ENCODE peak calls at places on chromosomes 6 and 20, in six cellular contexts. A is breast epithelium, S is hepatocyte, F is upper lobe of right lung, D is thoracic aorta, O is small intestine. N is an unnamed sample.

GRCh38 chr20:45347936-45348809 is at the start of gene SDC4:
- DNase-seq in A (peak; percentile 82), S (peak; percentile 87), F (peak; percentile 89), D (no peak), O (peak; percentile 69), N (no peak)

GRCh38 chr20:52536841-52537400 is 345.3 kb upstream of the ZFP64 start:
- DNase-seq in A (no peak), S (no peak), F (no peak), D (no peak), O (no peak), N (no peak)

GRCh38 chr6:5525209-5525608 is 263.9 kb downstream of the FARS2 start:
- DNase-seq in A (no peak), S (peak; percentile 19), F (no peak), D (no peak), O (no peak), N (no peak)

GRCh38 chr6:35088281-35089215 is 52.6 kb downstream of the TCP11 start:
- DNase-seq in A (no peak), S (peak; percentile 3), F (peak; percentile 63), D (no peak), O (no peak), N (peak; percentile 61)

GRCh38 chr20:35010405-35011192 is 54.9 kb downstream of the MYH7B start:
- DNase-seq in A (no peak), S (no peak), F (peak; percentile 52), D (no peak), O (no peak), N (no peak)

GRCh38 chr20:37921341-37921929 is 18.5 kb downstream of the VSTM2L start:
- DNase-seq in A (no peak), S (no peak), F (no peak), D (no peak), O (no peak), N (no peak)

GRCh38 chr6:24930386-24930785 is 5.4 kb downstream of the RIPOR2 start:
- DNase-seq in A (no peak), S (no peak), F (no peak), D (no peak), O (no peak), N (no peak)

GRCh38 chr6:22042713-22043112 is 254.1 kb downstream of the PRL start:
- DNase-seq in A (no peak), S (no peak), F (no peak), D (no peak), O (no peak), N (no peak)

GRCh38 chr6:35096129-35096852 is 44.8 kb downstream of the TCP11 start:
- DNase-seq in A (no peak), S (peak; percentile 20), F (no peak), D (no peak), O (no peak), N (no peak)

GRCh38 chr6:108609276-108609769 is 48.6 kb downstream of the FOXO3 start:
- DNase-seq in A (no peak), S (no peak), F (no peak), D (no peak), O (no peak), N (no peak)

GRCh38 chr6:149964243-149965190 is 774 bp downstream of the ULBP1 start:
- DNase-seq in A (no peak), S (no peak), F (no peak), D (no peak), O (no peak), N (no peak)

GRCh38 chr20:39271205-39271604 is 309.1 kb downstream of the DHX35 start:
- DNase-seq in A (no peak), S (peak; percentile 47), F (peak; percentile 56), D (no peak), O (no peak), N (no peak)

GRCh38 chr20:60108397-60108796 is 150.2 kb downstream of the CDH26 start:
- DNase-seq in A (no peak), S (no peak), F (no peak), D (no peak), O (no peak), N (no peak)

GRCh38 chr6:167704396-167704801 is 122.3 kb upstream of the AFDN start:
- DNase-seq in A (no peak), S (no peak), F (peak; percentile 59), D (no peak), O (no peak), N (no peak)

GRCh38 chr20:57851025-57851682 is 141.3 kb upstream of the PMEPA1 start:
- DNase-seq in A (peak; percentile 10), S (no peak), F (no peak), D (no peak), O (no peak), N (no peak)

GRCh38 chr6:155452576-155452975 is 3.1 kb downstream of the NOX3 start:
- DNase-seq in A (no peak), S (no peak), F (no peak), D (no peak), O (no peak), N (no peak)

GRCh38 chr20:63087872-63088680 is 81.3 kb upstream of the BHLHE23 start:
- DNase-seq in A (peak; percentile 46), S (no peak), F (peak; percentile 40), D (no peak), O (no peak), N (peak; percentile 48)

GRCh38 chr20:52035977-52036376 is 155.6 kb downstream of the ZFP64 start:
- DNase-seq in A (peak; percentile 71), S (no peak), F (no peak), D (no peak), O (no peak), N (no peak)

GRCh38 chr6:163405412-163406309 is 8.9 kb upstream of the QKI start:
- DNase-seq in A (no peak), S (peak; percentile 30), F (peak; percentile 89), D (no peak), O (no peak), N (peak; percentile 44)

GRCh38 chr20:47368301-47368700 is 11.8 kb upstream of the ZMYND8 start:
- DNase-seq in A (no peak), S (no peak), F (no peak), D (no peak), O (no peak), N (no peak)

GRCh38 chr6:156379392-156379910 is 397.7 kb upstream of the ARID1B start:
- DNase-seq in A (no peak), S (no peak), F (no peak), D (no peak), O (no peak), N (no peak)

GRCh38 chr6:70657706-70658105 is 10.0 kb upstream of the SMAP1 start:
- DNase-seq in A (no peak), S (no peak), F (no peak), D (no peak), O (no peak), N (no peak)

DNA sequence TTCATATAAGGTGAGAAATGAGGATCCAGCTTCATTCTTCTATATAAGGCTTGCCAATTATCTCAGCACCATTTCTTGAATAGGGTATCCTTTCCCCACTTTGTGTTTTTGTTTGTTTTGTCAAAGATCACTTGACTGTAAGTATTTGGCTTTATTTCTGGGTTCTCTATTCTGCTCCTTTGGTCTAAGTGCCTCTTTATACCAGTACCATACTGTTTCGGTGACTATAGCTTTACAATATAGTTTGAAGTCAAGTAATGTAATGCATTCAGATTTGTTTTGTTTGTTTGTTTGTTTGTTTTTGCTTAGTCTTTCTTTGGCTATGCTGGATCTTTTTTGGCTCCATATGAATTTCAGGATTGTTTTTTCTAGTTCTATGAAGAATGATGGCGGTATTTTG is 64.6 kb downstream of the ERMARD start:
- DNase-seq in A (no peak), S (no peak), F (no peak), D (no peak), O (no peak), N (no peak)
- H3K27ac ChIP-seq in A (no peak overlapping the region), S (no peak overlapping the region), F (no peak overlapping the region), D (no peak overlapping the region), O (no peak overlapping the region), N (no peak overlapping the region)

GRCh38 chr6:43541774-43542471 is 25.0 kb downstream of the POLR1C start:
- DNase-seq in A (no peak), S (no peak), F (no peak), D (no peak), O (no peak), N (no peak)
- H3K27ac ChIP-seq in A (no peak overlapping the region), S (no peak overlapping the region), F (no peak overlapping the region), D (no peak overlapping the region), O (no peak overlapping the region), N (no peak overlapping the region)

GRCh38 chr6:140854363-140854762 is 1278.4 kb upstream of the GJE1 start:
- DNase-seq in A (no peak), S (no peak), F (no peak), D (no peak), O (no peak), N (no peak)

GRCh38 chr6:140850438-140850837 is 1282.3 kb upstream of the GJE1 start:
- DNase-seq in A (no peak), S (no peak), F (no peak), D (no peak), O (no peak), N (no peak)

GRCh38 chr6:140845666-140846065 is 1287.1 kb upstream of the GJE1 start:
- DNase-seq in A (no peak), S (no peak), F (no peak), D (no peak), O (no peak), N (no peak)

GRCh38 chr6:140846518-140847277 is 1286.0 kb upstream of the GJE1 start:
- DNase-seq in A (no peak), S (no peak), F (no peak), D (no peak), O (no peak), N (no peak)

GRCh38 chr6:140849441-140849840 is 1283.3 kb upstream of the GJE1 start:
- DNase-seq in A (no peak), S (no peak), F (no peak), D (no peak), O (no peak), N (no peak)
- H3K27ac ChIP-seq in A (no peak overlapping the region), S (no peak overlapping the region), F (no peak overlapping the region), D (no peak overlapping the region), O (no peak overlapping the region), N (no peak overlapping the region)

GRCh38 chr6:10411915-10412164 is 3.0 kb downstream of the TFAP2A start:
- DNase-seq in A (no peak), S (no peak), F (no peak), D (no peak), O (no peak), N (no peak)

GRCh38 chr6:10409160-10409765 is 5.6 kb downstream of the TFAP2A start:
- DNase-seq in A (no peak), S (no peak), F (no peak), D (no peak), O (no peak), N (no peak)

GRCh38 chr6:10411131-10411914 is 3.6 kb downstream of the TFAP2A start:
- DNase-seq in A (no peak), S (no peak), F (no peak), D (no peak), O (no peak), N (no peak)

GRCh38 chr6:10409766-10410209 is 5.1 kb downstream of the TFAP2A start:
- DNase-seq in A (no peak), S (no peak), F (no peak), D (no peak), O (no peak), N (no peak)

DNA sequence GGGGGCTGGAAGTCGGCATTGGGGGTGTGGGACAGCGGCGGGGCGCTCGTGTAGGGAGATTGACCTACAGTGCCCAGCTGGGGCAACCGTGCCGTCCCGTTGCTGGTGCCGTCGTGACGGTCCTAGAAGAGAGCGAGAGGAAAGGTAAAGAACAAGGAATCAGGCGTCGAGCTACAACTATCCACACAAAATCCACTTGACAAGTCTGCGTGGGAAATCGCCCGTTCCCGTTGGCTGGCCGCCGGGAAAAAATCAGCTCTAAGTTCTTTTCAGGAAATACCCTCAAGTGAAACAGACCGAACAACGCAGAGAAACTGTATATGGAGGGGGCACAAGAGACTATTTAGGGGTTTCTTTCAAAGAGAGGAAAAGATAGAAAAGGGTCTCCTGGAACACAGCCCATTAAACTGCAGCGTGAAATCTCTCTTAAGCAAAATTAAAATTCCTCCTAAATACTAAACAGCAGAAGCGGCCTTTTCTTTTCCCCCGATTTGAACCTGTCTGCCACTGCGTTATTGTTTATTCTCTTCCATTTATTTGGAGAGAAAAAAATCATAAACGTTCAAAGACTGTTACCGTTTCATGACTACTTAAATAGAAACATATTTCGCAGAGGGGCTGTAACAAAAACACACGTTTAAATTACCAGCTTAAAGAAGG is 4.5 kb downstream of the TFAP2A start:
- DNase-seq in A (no peak), S (no peak), F (no peak), D (no peak), O (no peak), N (no peak)
- H3K27ac ChIP-seq in A (peak overlapping the region; percentile 98), S (peak overlapping the region; percentile 83), F (no peak overlapping the region), D (no peak overlapping the region), O (no peak overlapping the region), N (no peak overlapping the region)

N was measured in ascending aorta.